ENCODE peak calls at places on chromosome 14, in four cellular contexts. S is GM23338; N is astrocyte of the cerebellum; B is activated naive CD8-positive, alpha-beta T cell treated with anti-CD3 and anti-CD28 coated beads, Interleukin-2, amount 50 U/mL, for 24 hours. Q is an unnamed sample.

GRCh38 chr14:103543721-103544626 is 15.0 kb downstream of the TRMT61A start:
- DNase-seq in N (no peak), B (no peak), S (peak), Q (no peak)

GRCh38 chr14:37172024-37172869 is at the start of gene SLC25A21:
- DNase-seq in N (peak), B (peak), S (peak), Q (peak)

GRCh38 chr14:96671218-96671617 is 126.0 kb upstream of the VRK1 start:
- DNase-seq in S (no peak), B (no peak), N (no peak), Q (no peak)

GRCh38 chr14:89915114-89915878 is 39.2 kb downstream of the EFCAB11 start:
- DNase-seq in B (peak), S (peak), N (peak), Q (no peak)

GRCh38 chr14:91893659-91894058 is 26.3 kb upstream of the TC2N start:
- DNase-seq in B (peak), S (no peak), N (no peak), Q (no peak)

GRCh38 chr14:75981826-75982723 is at the start of gene TGFB3:
- DNase-seq in S (peak), B (peak), N (peak), Q (peak)

GRCh38 chr14:80491131-80491530 is 279.8 kb upstream of the DIO2 start:
- DNase-seq in B (no peak), N (peak), S (peak), Q (no peak)

GRCh38 chr14:105026033-105026785 is 5.3 kb upstream of the CDCA4 start:
- DNase-seq in B (no peak), S (no peak), N (no peak), Q (no peak)

GRCh38 chr14:101876539-101876938 is 87.8 kb upstream of the DYNC1H1 start:
- DNase-seq in B (peak), N (no peak), S (no peak), Q (no peak)

GRCh38 chr14:48247972-48248371 is 572.6 kb upstream of the MDGA2 start:
- DNase-seq in N (no peak), B (no peak), S (no peak), Q (no peak)

GRCh38 chr14:76262591-76262990 is 110.9 kb downstream of the GPATCH2L start:
- DNase-seq in S (no peak), B (no peak), N (no peak), Q (no peak)

GRCh38 chr14:83556746-83557460 is 1973.0 kb upstream of the FLRT2 start:
- DNase-seq in S (no peak), N (peak), B (no peak), Q (peak)

GRCh38 chr14:20745571-20746358 is at the start of gene EDDM3A:
- DNase-seq in B (no peak), S (no peak), N (no peak), Q (no peak)

GRCh38 chr14:104932676-104933631 is 8.3 kb downstream of the PLD4 start:
- DNase-seq in S (peak), N (peak), B (peak), Q (peak)

GRCh38 chr14:103067231-103067954 is 10.0 kb upstream of the CDC42BPB start:
- DNase-seq in N (no peak), B (no peak), S (no peak), Q (no peak)

GRCh38 chr14:99944241-99944651 is 121.0 kb upstream of the EVL start:
- DNase-seq in S (no peak), B (no peak), N (no peak), Q (no peak)

GRCh38 chr14:38910092-38910491 is 192.9 kb downstream of the SEC23A start:
- DNase-seq in S (no peak), B (no peak), N (no peak), Q (no peak)

GRCh38 chr14:33475623-33476022 is 475.3 kb downstream of the EGLN3 start:
- DNase-seq in N (peak), B (peak), S (peak), Q (no peak)

GRCh38 chr14:88518592-88519512 is 36.0 kb downstream of the PTPN21 start:
- DNase-seq in B (no peak), N (peak), S (no peak), Q (peak)

GRCh38 chr14:91373591-91374245 is 43.9 kb downstream of the CCDC88C start:
- DNase-seq in N (no peak), B (no peak), S (no peak), Q (no peak)

GRCh38 chr14:79840068-79840467 is 371.2 kb downstream of the DIO2 start:
- DNase-seq in N (no peak), S (no peak), B (no peak), Q (no peak)

GRCh38 chr14:84535491-84535890 is 994.5 kb upstream of the FLRT2 start:
- DNase-seq in B (no peak), S (no peak), N (no peak), Q (no peak)

GRCh38 chr14:69518341-69519101 is 34.0 kb downstream of the PLEKHD1 start:
- DNase-seq in S (no peak), N (no peak), B (no peak), Q (no peak)

GRCh38 chr14:59576332-59577294 is at the start of gene CCDC175:
- DNase-seq in B (peak), S (peak), N (peak), Q (peak)

GRCh38 chr14:102968306-102968705 is 45.8 kb downstream of the AMN start:
- DNase-seq in B (no peak), S (no peak), N (no peak), Q (no peak)

GRCh38 chr14:24332094-24332983 is 2.5 kb downstream of the ADCY4 start:
- DNase-seq in S (peak), B (peak), N (no peak), Q (no peak)

GRCh38 chr14:82394916-82395315 is 861.3 kb upstream of the SEL1L start:
- DNase-seq in B (no peak), N (no peak), S (no peak), Q (no peak)